ENCODE peak calls at places on chromosomes 4 and X, in five cellular contexts. A, W, M, H and C are unnamed samples.

GRCh38 chr4:2537011-2537830 is 774 bp downstream of the FAM193A start:
- DNase-seq in A (no peak), W (peak; percentile 76), M (peak; percentile 54), H (peak; percentile 77), C (peak; percentile 94)

GRCh38 chr4:90357117-90357710 is 230.0 kb downstream of the CCSER1 start:
- DNase-seq in A (no peak), W (no peak), M (no peak), H (no peak), C (no peak)

GRCh38 chr4:185730849-185731608 is 81.0 kb downstream of the SORBS2 start:
- DNase-seq in A (no peak), W (no peak), M (no peak), H (no peak), C (no peak)

GRCh38 chrX:110341189-110342035 is 17.2 kb upstream of the RTL9 start:
- DNase-seq in A (no peak), W (no peak), M (no peak), H (no peak), C (no peak)

GRCh38 chrX:9626379-9626778 is 139.3 kb downstream of the GPR143 start:
- DNase-seq in A (no peak), W (no peak), M (no peak), H (no peak), C (no peak)

GRCh38 chrX:146144090-146144489 is 326.5 kb downstream of the SLITRK2 start:
- DNase-seq in A (no peak), W (no peak), M (no peak), H (no peak), C (no peak)

GRCh38 chr4:113020966-113021365 is 28.5 kb upstream of the ANK2 start:
- DNase-seq in A (no peak), W (no peak), M (peak; percentile 30), H (no peak), C (no peak)

GRCh38 chr4:40446785-40447184 is 111.7 kb downstream of the CHRNA9 start:
- DNase-seq in A (no peak), W (no peak), M (no peak), H (no peak), C (no peak)

GRCh38 chr4:173990126-173990878 is 293.2 kb downstream of the FBXO8 start:
- DNase-seq in A (no peak), W (no peak), M (peak; percentile 20), H (no peak), C (no peak)

GRCh38 chr4:3073158-3074077 is 920 bp downstream of the HTT-AS start:
- DNase-seq in A (no peak), W (no peak), M (no peak), H (peak; percentile 76), C (no peak)

GRCh38 chr4:143438710-143439109 is 74.8 kb upstream of the SMARCA5 start:
- DNase-seq in A (no peak), W (no peak), M (no peak), H (no peak), C (no peak)

GRCh38 chrX:155632424-155633100 is 19.8 kb upstream of the TMLHE start:
- DNase-seq in A (no peak), W (no peak), M (no peak), H (no peak), C (no peak)

GRCh38 chr4:52704133-52704532 is 45.0 kb upstream of the USP46 start:
- DNase-seq in A (no peak), W (no peak), M (no peak), H (no peak), C (no peak)

GRCh38 chrX:139905041-139905440 is 27.8 kb downstream of the ATP11C start:
- DNase-seq in A (no peak), W (no peak), M (no peak), H (no peak), C (no peak)

GRCh38 chr4:73707269-73707875 is 33.0 kb upstream of the CXCL8 start:
- DNase-seq in A (no peak), W (no peak), M (no peak), H (no peak), C (no peak)

GRCh38 chrX:120457766-120458180 is 11.3 kb downstream of the LAMP2 start:
- DNase-seq in A (no peak), W (no peak), M (no peak), H (no peak), C (no peak)

GRCh38 chr4:151955721-151956340 is 195.0 kb upstream of the GATB start:
- DNase-seq in A (no peak), W (no peak), M (no peak), H (no peak), C (no peak)

GRCh38 chrX:11792461-11793421 is 34.7 kb downstream of the MSL3 start:
- DNase-seq in A (no peak), W (no peak), M (no peak), H (no peak), C (no peak)

GRCh38 chr4:182400754-182401153 is 157.6 kb downstream of the TENM3 start:
- DNase-seq in A (no peak), W (no peak), M (no peak), H (no peak), C (no peak)

GRCh38 chr4:2933566-2934076 is 29.6 kb downstream of the NOP14 start:
- DNase-seq in A (no peak), W (no peak), M (no peak), H (peak; percentile 83), C (no peak)

GRCh38 chr4:139134403-139134802 is 42.6 kb downstream of the ELF2 start:
- DNase-seq in A (no peak), W (no peak), M (no peak), H (no peak), C (no peak)

GRCh38 chr4:112900416-112900815 is 149.0 kb upstream of the ANK2 start:
- DNase-seq in A (no peak), W (no peak), M (no peak), H (no peak), C (no peak)

GRCh38 chr4:177290780-177291179 is 18.9 kb upstream of the NEIL3 start:
- DNase-seq in A (no peak), W (no peak), M (no peak), H (no peak), C (no peak)

GRCh38 chr4:566035-566434 is 10.1 kb downstream of the TMEM271 start:
- DNase-seq in A (no peak), W (no peak), M (no peak), H (no peak), C (no peak)

GRCh38 chrX:69177511-69178162 is 12.4 kb upstream of the PJA1 start:
- DNase-seq in A (no peak), W (no peak), M (no peak), H (no peak), C (no peak)

GRCh38 chrX:54223581-54223980 is 40.5 kb upstream of the FAM120C start:
- DNase-seq in A (no peak), W (no peak), M (no peak), H (no peak), C (no peak)

GRCh38 chr4:170589597-170590191 is 499.9 kb upstream of the AADAT start:
- DNase-seq in A (no peak), W (no peak), M (no peak), H (no peak), C (no peak)

GRCh38 chr4:133483600-133484246 is 334.6 kb downstream of the PCDH10 start:
- DNase-seq in A (no peak), W (no peak), M (peak; percentile 24), H (no peak), C (no peak)

GRCh38 chrX:9846631-9847030 is 60.4 kb downstream of the SHROOM2 start:
- DNase-seq in A (no peak), W (no peak), M (no peak), H (no peak), C (no peak)

GRCh38 chrX:6226053-6226645 is 2.5 kb downstream of the NLGN4X start:
- DNase-seq in A (no peak), W (no peak), M (peak; percentile 14), H (no peak), C (peak; percentile 77)

GRCh38 chrX:10633722-10634121 is 13.3 kb upstream of the MID1 start:
- DNase-seq in A (peak; percentile 39), W (no peak), M (no peak), H (no peak), C (no peak)

GRCh38 chr4:148434075-148434773 is 8.0 kb downstream of the NR3C2 start:
- DNase-seq in A (no peak), W (no peak), M (no peak), H (no peak), C (no peak)

GRCh38 chr4:26619784-26620183 is 35.9 kb downstream of the TBC1D19 start:
- DNase-seq in A (no peak), W (no peak), M (no peak), H (no peak), C (no peak)

GRCh38 chrX:119502727-119503483 is 34.7 kb downstream of the SLC25A5 start:
- DNase-seq in A (no peak), W (peak; percentile 82), M (no peak), H (peak; percentile 71), C (no peak)

GRCh38 chr4:74932832-74933561 is at the start of gene PARM1:
- DNase-seq in A (peak; percentile 59), W (peak; percentile 91), M (peak; percentile 94), H (peak; percentile 80), C (peak; percentile 95)

GRCh38 chr4:38664704-38665401 is 854 bp downstream of the KLF3 start:
- DNase-seq in A (peak; percentile 43), W (peak; percentile 82), M (peak; percentile 74), H (peak; percentile 86), C (peak; percentile 90)

GRCh38 chr4:40418430-40419230 is 83.5 kb downstream of the CHRNA9 start:
- DNase-seq in A (no peak), W (no peak), M (no peak), H (no peak), C (no peak)

DNA sequence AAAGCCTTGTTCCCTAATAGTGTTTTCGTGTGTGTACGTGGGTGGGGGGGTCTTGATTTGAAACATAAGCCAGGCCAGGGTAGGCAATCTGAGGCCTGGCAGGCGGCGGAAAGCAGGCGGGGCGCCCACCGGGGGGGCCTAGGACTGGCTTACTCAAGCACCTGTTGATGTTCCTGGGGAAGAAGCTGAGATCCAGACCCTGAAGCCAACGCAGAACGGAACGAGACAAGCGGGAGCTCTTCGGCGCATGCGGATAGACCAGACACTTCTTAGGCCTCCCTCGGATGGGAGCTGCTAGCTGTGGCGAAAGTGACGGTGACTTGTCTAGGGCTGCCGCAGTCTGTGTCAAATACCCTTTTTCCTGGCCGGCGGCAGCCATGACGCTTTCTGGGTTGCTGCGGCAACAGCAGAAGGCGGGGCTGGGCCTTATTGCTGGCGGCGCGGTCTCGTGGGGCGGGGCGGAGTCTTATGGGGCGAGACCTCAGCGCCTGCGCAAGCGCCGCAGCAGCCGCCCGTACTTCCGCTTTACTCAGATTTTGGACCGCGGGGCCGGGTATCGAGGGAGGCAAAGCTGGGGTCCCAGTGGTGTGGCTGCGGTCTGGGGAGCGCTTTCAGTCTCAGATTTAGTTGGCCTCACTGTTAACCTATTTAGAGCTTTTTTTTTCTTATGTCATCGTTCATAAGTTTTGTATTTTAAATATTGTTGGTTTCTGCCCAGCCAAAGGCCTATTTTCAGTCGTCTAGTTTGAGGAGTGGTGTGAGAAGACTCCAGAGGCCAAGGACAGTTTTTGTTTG is at the start of gene SPATA4:
- DNase-seq in A (peak; percentile 90), W (peak; percentile 93), M (peak; percentile 97), H (peak; percentile 94), C (peak; percentile 99)
- TF ChIP-seq POLR2A in A (peak; percentile 45), W (peak; percentile 13), M (no peak), H (peak; percentile 35), C (no peak)

GRCh38 chr4:8120518-8120917 is 38.1 kb downstream of the ABLIM2 start:
- DNase-seq in A (no peak), W (no peak), M (no peak), H (no peak), C (no peak)
- H3K4me1 ChIP-seq in A (no peaks in the 10 kb centered on the region), W (no peaks in the 10 kb centered on the region), M (peaks cover 10% of the 10 kb centered on the region), H (no peaks in the 10 kb centered on the region), C (peaks cover 87% of the 10 kb centered on the region)

GRCh38 chr4:85939595-85939994 is 420.3 kb downstream of the MAPK10 start:
- DNase-seq in A (no peak), W (no peak), M (no peak), H (no peak), C (no peak)
- TF ChIP-seq POLR2A in A (no peak), W (no peak), M (no peak), H (no peak), C (no peak)

GRCh38 chr4:87009095-87009648 is 74.4 kb downstream of the AFF1 start:
- DNase-seq in A (no peak), W (no peak), M (no peak), H (no peak), C (no peak)
- H3K4me1 ChIP-seq in A (peaks cover 27% of the 10 kb centered on the region), W (no peaks in the 10 kb centered on the region), M (peaks cover 26% of the 10 kb centered on the region), H (peaks cover 65% of the 10 kb centered on the region), C (peaks cover 80% of the 10 kb centered on the region)